ENCODE peak calls at places on chromosomes 7 and 10, in four cellular contexts. Q is H1, S is IMR-90, G is H9. X is an unnamed sample.

GRCh38 chr7:103469095-103469948 is 23.3 kb upstream of the SLC26A5 start:
- DNase-seq in S (no peak), Q (no peak), G (no peak), X (no peak)

GRCh38 chr7:128917061-128917460 is 6.6 kb upstream of the KCP start:
- DNase-seq in S (no peak), G (peak; percentile 25), Q (no peak), X (no peak)

GRCh38 chr10:114043532-114044250 is at the start of gene ADRB1:
- DNase-seq in Q (no peak), S (peak; percentile 5), G (peak; percentile 92), X (peak; percentile 61)

GRCh38 chr10:98485959-98486358 is 39.2 kb upstream of the HPS1 start:
- DNase-seq in Q (no peak), S (peak; percentile 35), G (no peak), X (peak; percentile 42)

GRCh38 chr7:16411391-16411790 is 9.9 kb downstream of the CRPPA start:
- DNase-seq in Q (no peak), S (peak; percentile 35), G (no peak), X (no peak)

GRCh38 chr10:30676319-30676718 is 46.8 kb upstream of the LYZL2 start:
- DNase-seq in Q (no peak), S (no peak), G (no peak), X (no peak)

GRCh38 chr7:142556745-142557144 is 192.5 kb upstream of the PRSS1 start:
- DNase-seq in G (peak; percentile 72), Q (peak; percentile 54), S (peak; percentile 99), X (peak; percentile 96)

GRCh38 chr7:44449531-44449930 is 40.9 kb downstream of the NUDCD3 start:
- DNase-seq in Q (no peak), G (no peak), S (peak; percentile 70), X (no peak)

GRCh38 chr10:18545626-18546025 is 105.8 kb downstream of the NSUN6 start:
- DNase-seq in S (peak; percentile 51), G (no peak), Q (no peak), X (no peak)

GRCh38 chr10:119595715-119596515 is 849 bp downstream of the TIAL1 start:
- DNase-seq in Q (no peak), S (peak; percentile 44), G (peak; percentile 35), X (peak; percentile 59)

GRCh38 chr10:69317175-69318086 is 39.1 kb downstream of the HK1 start:
- DNase-seq in Q (no peak), S (no peak), G (peak; percentile 62), X (peak; percentile 87)

GRCh38 chr10:124642076-124642710 is 102.0 kb downstream of the FAM53B start:
- DNase-seq in Q (no peak), S (no peak), G (no peak), X (no peak)

GRCh38 chr7:55326079-55326847 is 38.9 kb upstream of the LANCL2 start:
- DNase-seq in S (no peak), Q (no peak), G (no peak), X (no peak)

GRCh38 chr10:116836087-116836486 is 13.2 kb upstream of the ENO4 start:
- DNase-seq in Q (peak; percentile 68), G (peak; percentile 84), S (no peak), X (peak; percentile 94)

GRCh38 chr10:4828005-4828404 is 2.0 kb downstream of the AKR1E2 start:
- DNase-seq in S (no peak), G (no peak), Q (no peak), X (no peak)

GRCh38 chr10:35089641-35090161 is 440 bp downstream of the CUL2 start:
- DNase-seq in Q (no peak), G (no peak), S (peak; percentile 43), X (peak; percentile 40)

GRCh38 chr10:19719320-19719719 is 96.9 kb upstream of the PLXDC2 start:
- DNase-seq in S (peak; percentile 87), G (no peak), Q (no peak), X (no peak)

GRCh38 chr10:122577311-122577885 is 16.8 kb downstream of the DMBT1 start:
- DNase-seq in S (no peak), G (no peak), Q (no peak), X (no peak)

GRCh38 chr7:99201027-99201426 is 6.9 kb downstream of the KPNA7 start:
- DNase-seq in Q (no peak), G (no peak), S (peak; percentile 93), X (no peak)

GRCh38 chr7:19464241-19464640 is 244.6 kb downstream of the POLR1F start:
- DNase-seq in S (peak; percentile 36), G (no peak), Q (no peak), X (no peak)

GRCh38 chr7:79608005-79608404 is 154.5 kb upstream of the MAGI2 start:
- DNase-seq in S (no peak), Q (no peak), G (no peak), X (no peak)

GRCh38 chr7:87398441-87398840 is 53.0 kb downstream of the CROT start:
- DNase-seq in G (no peak), S (peak; percentile 79), Q (no peak), X (no peak)

GRCh38 chr7:149385195-149385955 is 75.5 kb downstream of the ZNF777 start:
- DNase-seq in Q (no peak), G (no peak), S (no peak), X (no peak)

GRCh38 chr10:58459069-58459468 is 53.6 kb upstream of the BICC1 start:
- DNase-seq in Q (no peak), G (no peak), S (no peak), X (no peak)

GRCh38 chr10:14751576-14752330 is 22.9 kb downstream of the FAM107B start:
- DNase-seq in S (peak; percentile 26), G (no peak), Q (no peak), X (peak; percentile 30)

GRCh38 chr7:133807610-133808543 is 319.3 kb upstream of the LRGUK start:
- DNase-seq in Q (no peak), S (no peak), G (no peak), X (no peak)

GRCh38 chr7:111690364-111691111 is 128.2 kb upstream of the IMMP2L start:
- DNase-seq in G (no peak), S (no peak), Q (no peak), X (no peak)

GRCh38 chr10:60606343-60607080 is 171.8 kb upstream of the CDK1 start:
- DNase-seq in G (no peak), Q (no peak), S (peak; percentile 59), X (no peak)

GRCh38 chr10:103382769-103383168 is 13.5 kb downstream of the ATP5MK start:
- DNase-seq in S (no peak), G (no peak), Q (no peak), X (no peak)

GRCh38 chr7:14761506-14762296 is 140.8 kb downstream of the DGKB start:
- DNase-seq in G (no peak), Q (no peak), S (peak; percentile 79), X (no peak)

GRCh38 chr10:61364619-61365018 is 88.6 kb downstream of the TMEM26 start:
- DNase-seq in G (no peak), S (no peak), Q (no peak), X (no peak)

GRCh38 chr7:66352071-66352470 is 146.9 kb downstream of the TPST1 start:
- DNase-seq in S (no peak), Q (peak; percentile 41), G (peak; percentile 55), X (no peak)

GRCh38 chr7:98640375-98640774 is 23.3 kb downstream of the NPTX2 start:
- DNase-seq in Q (no peak), G (no peak), S (no peak), X (no peak)

GRCh38 chr7:45000096-45001032 is at the start of gene CCM2:
- DNase-seq in S (peak; percentile 32), G (no peak), Q (no peak), X (peak; percentile 49)

GRCh38 chr10:131722525-131723264 is 178.1 kb upstream of the PPP2R2D start:
- DNase-seq in Q (no peak), S (no peak), G (peak; percentile 18), X (no peak)
- H3K56ac ChIP-seq in Q (no peak overlapping the region), S (no peak overlapping the region), G (no peak overlapping the region), X (no peak overlapping the region)

DNA sequence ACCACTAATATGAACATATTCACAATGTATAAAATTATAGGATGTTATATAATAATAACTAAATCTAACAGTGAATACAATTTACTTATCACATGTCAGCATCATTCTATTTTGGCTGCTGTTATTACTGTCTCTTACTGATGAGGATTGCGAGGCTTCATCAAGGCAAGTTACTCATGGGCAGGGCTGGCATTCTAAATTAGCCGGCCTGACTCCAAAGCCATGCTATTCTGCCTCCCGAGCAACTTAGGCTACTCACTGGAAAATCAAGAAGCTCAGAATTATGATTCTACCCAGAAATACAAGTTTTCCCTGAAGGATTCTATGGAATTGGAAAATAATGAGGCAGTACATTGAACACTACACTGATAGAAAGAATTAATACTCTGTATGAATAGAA is 101.7 kb downstream of the ICA1 start:
- DNase-seq in Q (no peak), G (no peak), S (no peak), X (no peak)
- H3K56ac ChIP-seq in Q (no peak overlapping the region), G (no peak overlapping the region), S (no peak overlapping the region), X (no peak overlapping the region)

GRCh38 chr10:3527869-3528268 is 257.1 kb downstream of the KLF6 start:
- DNase-seq in G (no peak), S (no peak), Q (no peak), X (no peak)
- H3K56ac ChIP-seq in G (no peak overlapping the region), S (no peak overlapping the region), Q (no peak overlapping the region), X (no peak overlapping the region)

GRCh38 chr7:124420367-124420766 is 345.2 kb downstream of the GPR37 start:
- DNase-seq in Q (no peak), S (no peak), G (no peak), X (peak; percentile 2)
- H3K56ac ChIP-seq in Q (no peak overlapping the region), S (no peak overlapping the region), G (no peak overlapping the region), X (no peak overlapping the region)

GRCh38 chr10:63713191-63714144 is 192.3 kb downstream of the REEP3 start:
- DNase-seq in S (peak; percentile 59), Q (peak; percentile 99), G (peak; percentile 96), X (peak; percentile 98)
- H3K56ac ChIP-seq in S (peak overlapping the region; percentile 46), Q (no peak overlapping the region), G (no peak overlapping the region), X (peak overlapping the region; percentile 66)

DNA sequence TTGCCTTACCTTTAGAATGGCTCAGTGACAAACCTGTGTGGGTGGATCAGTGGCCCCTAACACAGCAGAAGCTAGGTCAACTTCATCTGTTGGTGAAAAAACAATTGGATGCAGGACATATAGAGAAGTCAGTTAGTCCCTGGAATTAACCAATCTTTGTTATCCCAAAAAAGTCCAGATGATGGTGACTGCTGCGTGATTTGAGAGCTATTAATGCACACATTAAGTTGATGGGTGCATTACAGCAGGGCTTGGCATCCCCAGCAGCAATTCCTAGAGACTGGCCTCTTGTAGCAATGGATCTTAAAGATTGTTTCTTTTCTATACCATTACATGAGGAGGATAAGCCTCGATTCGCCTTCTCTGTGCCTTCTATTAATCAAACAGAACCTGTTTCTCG is 33.3 kb downstream of the OR13A1 start:
- DNase-seq in G (no peak), S (no peak), Q (no peak), X (no peak)
- H3K56ac ChIP-seq in G (no peak overlapping the region), S (no peak overlapping the region), Q (no peak overlapping the region), X (no peak overlapping the region)

DNA sequence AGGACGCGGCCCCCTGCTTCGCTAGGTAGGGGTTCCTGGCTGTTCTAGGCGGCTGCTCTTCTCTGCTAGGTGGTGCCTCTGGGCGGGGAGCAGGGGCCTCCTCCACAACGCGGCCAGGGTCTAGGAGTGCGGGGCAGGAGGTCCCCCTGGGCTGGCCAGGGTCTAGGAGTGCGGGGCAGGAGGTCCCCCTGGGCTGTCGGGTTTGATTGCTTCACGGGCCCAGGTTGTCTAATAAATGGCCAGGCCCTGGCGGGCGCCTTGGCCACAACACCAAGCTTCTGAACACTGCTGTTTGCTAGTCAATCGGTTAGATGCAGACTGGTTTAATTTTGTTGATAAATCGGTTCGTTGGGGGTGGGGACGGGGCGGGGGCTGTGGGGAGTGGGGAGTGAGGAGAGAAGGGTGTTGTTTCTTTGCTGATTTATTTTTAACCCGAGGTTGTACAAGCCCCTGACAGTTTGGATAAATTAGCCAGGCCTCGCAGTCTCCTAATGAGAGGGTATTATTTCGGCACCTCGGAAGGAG is 7.7 kb downstream of the UNCX start:
- DNase-seq in G (no peak), Q (no peak), S (no peak), X (peak; percentile 41)
- H3K56ac ChIP-seq in G (no peak overlapping the region), Q (no peak overlapping the region), S (no peak overlapping the region), X (no peak overlapping the region)

GRCh38 chr10:110222896-110223675 is 15.7 kb downstream of the MXI1 start:
- DNase-seq in S (no peak), Q (no peak), G (no peak), X (no peak)
- H3K56ac ChIP-seq in S (no peak overlapping the region), Q (no peak overlapping the region), G (no peak overlapping the region), X (no peak overlapping the region)

X was measured in mesendoderm.